ENCODE peak calls at places on chromosomes 7 and 10, in five cellular contexts. W is mesothelial cell of epicardium, C is fibroblast of lung, B is neural crest cell, Q is ovary. E is an unnamed sample.

GRCh38 chr7:92634924-92635519 is 44.8 kb upstream of the FAM133B start:
- DNase-seq in B (no peak), C (peak; percentile 68), Q (no peak), W (no peak), E (no peak)

GRCh38 chr10:91340613-91341362 is 69.4 kb upstream of the HECTD2 start:
- DNase-seq in W (no peak), C (peak; percentile 58), B (no peak), Q (no peak), E (no peak)

GRCh38 chr7:131067220-131067619 is 260.5 kb upstream of the MKLN1 start:
- DNase-seq in W (no peak), Q (no peak), B (no peak), C (no peak), E (no peak)

GRCh38 chr7:131459256-131459655 is 97.2 kb downstream of the PODXL start:
- DNase-seq in Q (no peak), W (no peak), C (no peak), B (no peak), E (no peak)

GRCh38 chr10:5091196-5091595 is 3.0 kb upstream of the AKR1C3 start:
- DNase-seq in Q (no peak), C (no peak), B (no peak), W (no peak), E (no peak)

GRCh38 chr7:64625114-64626082 is 40.5 kb upstream of the ZNF107 start:
- DNase-seq in C (no peak), Q (no peak), W (no peak), B (no peak), E (no peak)

GRCh38 chr7:70383947-70384475 is 747.9 kb upstream of the GALNT17 start:
- DNase-seq in B (no peak), Q (no peak), W (no peak), C (no peak), E (no peak)

GRCh38 chr7:80830584-80831319 is 88.1 kb downstream of the SEMA3C start:
- DNase-seq in B (no peak), C (no peak), Q (no peak), W (no peak), E (no peak)

GRCh38 chr10:127892743-127893142 is at the start of gene CLRN3:
- DNase-seq in Q (no peak), C (no peak), W (no peak), B (no peak), E (no peak)

GRCh38 chr10:119667562-119668328 is 16.6 kb downstream of the BAG3 start:
- DNase-seq in Q (peak; percentile 43), C (peak; percentile 95), W (no peak), B (peak; percentile 26), E (no peak)

GRCh38 chr7:155809947-155810606 is 2.2 kb downstream of the SHH start:
- DNase-seq in Q (no peak), B (no peak), C (no peak), W (no peak), E (no peak)

GRCh38 chr7:55423891-55424290 is 58.8 kb downstream of the LANCL2 start:
- DNase-seq in B (no peak), W (no peak), Q (no peak), C (no peak), E (no peak)

GRCh38 chr7:70812511-70812910 is 319.4 kb upstream of the GALNT17 start:
- DNase-seq in Q (no peak), B (no peak), W (no peak), C (no peak), E (no peak)

GRCh38 chr7:356087-356486 is 66.1 kb downstream of the FOXL3 start:
- DNase-seq in B (no peak), Q (no peak), C (no peak), W (no peak), E (no peak)

GRCh38 chr10:75662715-75663114 is 231.3 kb downstream of the LRMDA start:
- DNase-seq in W (no peak), Q (peak; percentile 60), B (no peak), C (peak; percentile 98), E (no peak)

GRCh38 chr7:89998554-89998953 is 155.7 kb upstream of the STEAP1 start:
- DNase-seq in Q (no peak), W (no peak), C (no peak), B (no peak), E (no peak)

GRCh38 chr10:65235846-65236245 is 1690.0 kb upstream of the LRRTM3 start:
- DNase-seq in Q (no peak), C (no peak), B (no peak), W (no peak), E (no peak)

GRCh38 chr7:54785261-54785660 is 26.2 kb upstream of the SEC61G start:
- DNase-seq in W (no peak), Q (no peak), C (no peak), B (no peak), E (no peak)

GRCh38 chr10:80137031-80137712 is 4.6 kb downstream of the PLAC9 start:
- DNase-seq in W (no peak), B (no peak), Q (no peak), C (peak; percentile 86), E (no peak)

GRCh38 chr10:78913219-78914059 is 155.3 kb upstream of the ZMIZ1 start:
- DNase-seq in B (peak; percentile 67), C (no peak), Q (peak; percentile 46), W (no peak), E (no peak)

GRCh38 chr10:29415876-29416275 is 127.0 kb downstream of the LYZL1 start:
- DNase-seq in C (no peak), B (no peak), Q (no peak), W (no peak), E (no peak)

GRCh38 chr7:75756340-75757297 is 15.4 kb downstream of the CCL26 start:
- DNase-seq in W (no peak), Q (no peak), C (peak; percentile 65), B (peak; percentile 8), E (no peak)

GRCh38 chr7:76063525-76063924 is 15.6 kb downstream of the MDH2 start:
- DNase-seq in W (no peak), B (no peak), C (no peak), Q (no peak), E (no peak)

GRCh38 chr7:84701524-84702306 is 485.1 kb downstream of the SEMA3D start:
- DNase-seq in C (peak; percentile 99), B (no peak), W (no peak), Q (no peak), E (no peak)

GRCh38 chr7:101669307-101669706 is 40.2 kb upstream of the MYL10 start:
- DNase-seq in Q (no peak), C (no peak), B (no peak), W (no peak), E (no peak)
- TF ChIP-seq CTCF in Q (no peak), C (no peak), B (peak; percentile 32), W (no peak), E (no peak)

GRCh38 chr7:147428075-147428474 is 1162.5 kb upstream of the C7orf33 start:
- DNase-seq in W (no peak), Q (no peak), B (no peak), C (no peak), E (no peak)

GRCh38 chr7:147436718-147437117 is 1153.8 kb upstream of the C7orf33 start:
- DNase-seq in Q (no peak), B (no peak), C (no peak), W (no peak), E (no peak)

GRCh38 chr7:147432068-147432467 is 1158.5 kb upstream of the C7orf33 start:
- DNase-seq in Q (no peak), W (no peak), C (peak; percentile 25), B (no peak), E (no peak)
- TF ChIP-seq CTCF in Q (no peak), W (peak; percentile 15), C (no peak), B (peak; percentile 55), E (no peak)

GRCh38 chr10:61921143-61921542 is 19.6 kb downstream of the ARID5B start:
- DNase-seq in W (no peak), C (no peak), Q (no peak), B (no peak), E (no peak)
- TF ChIP-seq CTCF in W (no peak), C (no peak), Q (no peak), B (no peak), E (no peak)

DNA sequence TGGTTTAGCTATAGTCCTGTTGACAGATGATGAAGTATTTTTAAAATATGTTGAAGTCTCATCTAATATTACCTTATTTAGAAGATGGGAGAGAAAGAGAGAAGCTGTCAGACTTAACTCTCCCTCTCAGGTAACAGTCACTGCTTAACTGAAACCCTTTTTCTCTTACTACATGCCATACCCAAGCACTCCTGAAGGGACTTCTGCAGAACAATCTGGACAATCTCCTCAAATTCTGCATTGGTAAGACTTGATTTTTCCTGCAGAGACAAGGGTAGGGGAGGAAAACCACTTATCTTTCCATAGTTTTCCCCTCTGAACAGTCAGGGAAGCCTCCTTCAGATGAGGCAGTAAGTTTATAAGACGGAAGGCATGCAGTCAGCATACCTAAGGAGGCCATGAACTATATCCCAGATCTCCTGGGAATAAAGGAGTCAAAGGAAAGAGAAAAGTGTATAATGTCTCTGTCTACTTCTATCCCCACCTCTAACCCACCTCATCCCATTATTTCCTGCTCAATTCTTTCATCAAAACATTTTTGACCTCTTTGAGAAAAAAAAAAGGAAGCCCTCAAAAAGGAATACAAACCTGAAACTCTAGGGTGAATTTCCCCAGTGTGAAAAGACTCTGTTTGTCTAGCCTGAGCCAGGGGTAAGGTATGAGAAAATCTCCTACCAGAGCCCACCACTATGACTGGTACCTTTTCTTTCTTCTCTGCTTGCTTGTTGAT is 9.4 kb downstream of the ZCWPW1 start:
- DNase-seq in C (no peak), W (no peak), Q (no peak), B (no peak), E (no peak)
- TF ChIP-seq CTCF in C (no peak), W (peak; percentile 13), Q (no peak), B (peak; percentile 25), E (no peak)

GRCh38 chr10:15245530-15245929 is 77.0 kb upstream of the NMT2 start:
- DNase-seq in B (no peak), C (no peak), Q (no peak), W (no peak), E (no peak)
- TF ChIP-seq CTCF in B (peak; percentile 43), C (no peak), Q (no peak), W (no peak), E (no peak)

GRCh38 chr7:139771001-139771956 is 6.5 kb downstream of the HIPK2 start:
- DNase-seq in Q (no peak), W (no peak), C (peak; percentile 96), B (no peak), E (no peak)

GRCh38 chr7:139773372-139773771 is 4.4 kb downstream of the HIPK2 start:
- DNase-seq in Q (no peak), B (no peak), C (no peak), W (no peak), E (no peak)

GRCh38 chr7:139772837-139773236 is 5.0 kb downstream of the HIPK2 start:
- DNase-seq in Q (no peak), W (no peak), C (no peak), B (no peak), E (no peak)

GRCh38 chr7:139774376-139774775 is 3.4 kb downstream of the HIPK2 start:
- DNase-seq in B (no peak), W (no peak), Q (no peak), C (peak; percentile 75), E (no peak)

GRCh38 chr7:139772115-139772514 is 5.7 kb downstream of the HIPK2 start:
- DNase-seq in C (peak; percentile 40), W (no peak), B (no peak), Q (no peak), E (no peak)
- TF ChIP-seq CTCF in C (no peak), W (no peak), B (no peak), Q (no peak), E (no peak)